ENCODE peak calls at places on chromosomes 1 and 21, in five cellular contexts. V, A, J, W and E are unnamed samples.

GRCh38 chr1:61290525-61290924 is 208.2 kb downstream of the NFIA start:
- DNase-seq in V (no peak), A (no peak), J (no peak), W (no peak), E (no peak)

GRCh38 chr1:218496561-218496960 is 151.4 kb downstream of the TGFB2 start:
- DNase-seq in V (peak), A (no peak), J (peak), W (no peak), E (no peak)

GRCh38 chr1:145992502-145992936 is 3.9 kb downstream of the TXNIP start:
- DNase-seq in V (no peak), A (no peak), J (no peak), W (no peak), E (no peak)

GRCh38 chr1:29786791-29787732 is 550.7 kb downstream of the PTPRU start:
- DNase-seq in V (no peak), A (no peak), J (no peak), W (no peak), E (peak)

GRCh38 chr1:102100666-102101065 is 103.9 kb upstream of the OLFM3 start:
- DNase-seq in V (no peak), A (no peak), J (no peak), W (no peak), E (no peak)

GRCh38 chr1:29706936-29707335 is 470.6 kb downstream of the PTPRU start:
- DNase-seq in V (no peak), A (peak), J (no peak), W (no peak), E (peak)

GRCh38 chr1:84836145-84836544 is 56.9 kb downstream of the LPAR3 start:
- DNase-seq in V (peak), A (no peak), J (no peak), W (no peak), E (no peak)

GRCh38 chr1:66253330-66253921 is 280.5 kb upstream of the SGIP1 start:
- DNase-seq in V (peak), A (peak), J (peak), W (peak), E (peak)

GRCh38 chr1:161676958-161677689 is 14.2 kb downstream of the FCGR2B start:
- DNase-seq in V (no peak), A (no peak), J (peak), W (no peak), E (no peak)

GRCh38 chr1:224454337-224455055 is 19.9 kb upstream of the WDR26 start:
- DNase-seq in V (no peak), A (peak), J (peak), W (no peak), E (no peak)

GRCh38 chr1:182064611-182065010 is 3.1 kb upstream of the ZNF648 start:
- DNase-seq in V (no peak), A (no peak), J (no peak), W (no peak), E (no peak)

GRCh38 chr1:234585333-234586055 is 24.5 kb downstream of the IRF2BP2 start:
- DNase-seq in V (no peak), A (no peak), J (no peak), W (no peak), E (no peak)

GRCh38 chr1:39955547-39956539 is 898 bp downstream of the MFSD2A start:
- DNase-seq in V (peak), A (no peak), J (no peak), W (peak), E (peak)

GRCh38 chr1:2380816-2381591 is 10.3 kb downstream of the MORN1 start:
- DNase-seq in V (no peak), A (no peak), J (no peak), W (no peak), E (no peak)

GRCh38 chr1:108845991-108846390 is 10.9 kb downstream of the AKNAD1 start:
- DNase-seq in V (no peak), A (no peak), J (no peak), W (no peak), E (no peak)

GRCh38 chr1:7831458-7831857 is 21.4 kb downstream of the UTS2 start:
- DNase-seq in V (no peak), A (no peak), J (no peak), W (no peak), E (no peak)

GRCh38 chr1:233520510-233521191 is 93.3 kb upstream of the KCNK1 start:
- DNase-seq in V (peak), A (no peak), J (no peak), W (no peak), E (no peak)

GRCh38 chr1:47786301-47786700 is 210.9 kb downstream of the TRABD2B start:
- DNase-seq in V (no peak), A (no peak), J (no peak), W (no peak), E (no peak)

GRCh38 chr1:47788761-47789160 is 208.4 kb downstream of the TRABD2B start:
- DNase-seq in V (no peak), A (no peak), J (no peak), W (no peak), E (no peak)

GRCh38 chr1:47785561-47786271 is 211.5 kb downstream of the TRABD2B start:
- DNase-seq in V (no peak), A (peak), J (peak), W (no peak), E (peak)

GRCh38 chr1:47785118-47785517 is 212.1 kb downstream of the TRABD2B start:
- DNase-seq in V (no peak), A (no peak), J (no peak), W (no peak), E (no peak)

GRCh38 chr1:47787560-47787959 is 209.6 kb downstream of the TRABD2B start:
- DNase-seq in V (no peak), A (no peak), J (no peak), W (no peak), E (no peak)
- TF ChIP-seq ZBTB33 in V (no peak), A (no peak), J (no peak), W (no peak), E (no peak)

DNA sequence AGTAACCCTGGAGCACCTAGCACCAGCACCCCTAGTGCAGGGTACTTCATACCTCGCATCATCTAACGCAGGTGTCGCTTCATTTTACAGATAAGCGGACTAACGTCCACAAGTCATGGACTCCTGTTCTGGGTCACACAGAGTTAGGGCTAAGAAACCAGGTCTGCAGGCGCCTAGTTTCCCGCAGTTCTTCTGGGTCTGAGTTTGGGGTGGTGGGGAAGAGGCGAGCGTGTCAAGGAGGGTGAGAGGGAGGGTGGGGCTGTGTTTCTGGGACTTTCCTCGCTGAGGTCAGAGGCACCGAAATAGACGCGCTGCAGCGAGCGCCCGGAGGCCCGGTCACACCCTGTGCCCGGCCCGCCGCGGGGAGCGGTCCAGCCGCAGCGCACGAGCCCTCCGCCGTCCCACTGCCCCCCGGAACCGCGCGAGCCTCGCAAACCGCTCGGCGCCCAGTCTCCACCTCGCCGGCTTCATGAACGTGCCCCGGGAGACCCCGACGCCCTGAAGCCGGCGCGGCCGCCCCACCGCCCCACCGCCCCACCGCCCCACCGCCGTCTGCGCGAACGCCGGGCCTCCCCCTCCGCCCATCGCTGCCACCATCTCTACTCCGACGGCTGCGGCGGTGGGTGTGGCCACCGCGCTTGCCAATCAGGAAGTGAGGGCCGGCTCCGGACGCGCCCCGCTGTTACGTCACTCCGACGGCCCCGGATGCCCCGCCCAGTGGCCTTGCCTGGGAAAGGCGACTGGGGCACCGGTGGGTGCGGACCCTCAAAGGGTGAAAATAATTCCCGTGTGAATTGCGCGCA is 12.3 kb downstream of the IFI6 start:
- DNase-seq in V (peak), A (peak), J (peak), W (peak), E (peak)
- TF ChIP-seq YY1 in V (no peak), A (peak), J (peak), W (peak), E (no peak)

GRCh38 chr1:110118636-110119396 is 6.6 kb downstream of the UBL4B start:
- DNase-seq in V (no peak), A (no peak), J (no peak), W (no peak), E (no peak)
- TF ChIP-seq ZBTB33 in V (no peak), A (no peak), J (no peak), W (no peak), E (no peak)

DNA sequence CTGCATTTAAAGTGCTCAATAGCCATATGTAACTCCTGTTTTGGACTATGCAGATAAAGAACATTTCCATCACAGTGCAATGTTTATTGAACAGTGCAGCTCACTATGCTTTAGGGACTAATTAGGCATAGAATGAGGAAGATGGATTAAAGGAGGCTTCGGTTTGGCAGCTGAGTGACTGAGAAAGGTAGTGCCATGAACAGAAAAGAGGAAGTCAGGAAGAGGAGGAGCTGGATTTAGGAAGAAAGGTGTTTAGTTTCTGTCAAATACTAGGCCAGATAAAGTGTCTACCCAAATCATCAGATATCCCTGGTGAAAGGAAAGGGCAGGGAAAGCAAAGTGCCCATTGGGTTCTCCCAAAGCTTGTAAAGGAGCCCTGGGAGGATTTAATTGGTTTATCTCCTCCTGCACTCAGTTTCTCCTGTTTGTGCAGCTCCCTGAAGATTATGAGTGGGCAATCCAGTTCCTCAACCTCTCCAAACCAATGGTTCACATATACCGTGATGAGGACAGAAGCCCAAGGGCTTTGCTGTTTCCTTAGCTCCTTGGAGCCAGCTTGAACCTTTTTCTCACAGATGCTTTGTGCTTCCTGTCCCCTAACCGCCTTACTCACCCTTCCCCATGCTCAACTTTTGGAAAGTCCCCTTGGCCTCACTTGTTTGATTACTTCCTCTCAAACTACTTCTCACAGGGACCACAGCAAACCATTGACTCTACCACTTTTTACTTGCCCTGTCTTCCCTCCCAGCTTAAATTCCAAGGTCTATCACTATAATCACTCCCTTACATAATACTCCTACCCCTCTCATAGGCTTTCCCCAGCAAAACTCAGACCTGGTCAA is 3.5 kb upstream of the RAP1A start:
- DNase-seq in V (no peak), A (no peak), J (no peak), W (peak), E (no peak)
- TF ChIP-seq YY1 in V (no peak), A (no peak), J (no peak), W (peak), E (no peak)

DNA sequence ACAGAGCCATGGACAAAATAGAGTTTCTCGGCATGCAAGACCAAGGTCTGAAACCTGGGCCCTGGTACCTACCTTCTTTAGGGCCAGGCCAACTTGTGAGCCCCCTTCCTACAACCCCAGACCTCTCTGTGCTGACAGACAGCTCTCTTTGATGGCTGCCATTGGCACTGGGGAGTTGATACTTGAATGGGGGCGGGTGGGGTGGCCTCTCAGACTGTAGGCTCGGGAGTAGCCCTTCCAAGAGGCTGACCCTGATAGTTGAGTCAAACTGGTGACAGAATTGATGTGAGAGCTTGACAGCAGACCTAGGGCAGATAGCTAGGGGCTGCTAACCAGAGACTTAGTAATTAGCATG is 44.7 kb upstream of the PSEN2 start:
- DNase-seq in V (no peak), A (no peak), J (no peak), W (no peak), E (no peak)
- TF ChIP-seq ZBTB33 in V (no peak), A (no peak), J (no peak), W (no peak), E (no peak)

GRCh38 chr1:172449012-172449584 is 5.2 kb upstream of the PIGC start:
- DNase-seq in V (no peak), A (no peak), J (peak), W (no peak), E (no peak)

GRCh38 chr1:172452536-172453159 is 8.8 kb upstream of the PIGC start:
- DNase-seq in V (no peak), A (peak), J (peak), W (no peak), E (no peak)

GRCh38 chr1:172450524-172450885 is 6.6 kb upstream of the PIGC start:
- DNase-seq in V (no peak), A (no peak), J (peak), W (no peak), E (no peak)

GRCh38 chr1:172449585-172450523 is 6.0 kb upstream of the PIGC start:
- DNase-seq in V (peak), A (peak), J (peak), W (no peak), E (peak)

GRCh38 chr1:172451002-172451443 is 7.2 kb upstream of the PIGC start:
- DNase-seq in V (no peak), A (peak), J (peak), W (no peak), E (no peak)
- TF ChIP-seq YY1 in V (no peak), A (no peak), J (no peak), W (no peak), E (no peak)

DNA sequence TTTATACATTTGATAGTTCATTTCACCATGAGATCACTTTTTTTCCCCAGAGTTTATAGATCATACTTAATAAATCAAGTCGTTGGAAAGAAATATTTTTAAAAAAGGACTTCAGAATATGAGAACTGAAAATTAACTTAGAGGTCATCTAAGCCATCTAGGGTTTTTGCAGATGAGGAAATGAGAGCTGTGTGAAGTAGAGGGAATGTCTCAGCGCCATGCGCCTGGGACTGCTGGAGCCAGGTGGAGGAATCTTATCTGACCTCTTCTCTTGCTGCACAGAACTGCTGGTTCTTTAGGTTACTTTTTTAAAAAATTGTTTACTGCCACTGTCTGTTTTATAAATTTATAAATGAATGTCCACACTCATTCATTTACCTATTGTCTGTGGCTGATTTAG is 11.5 kb downstream of the SH3BGR start:
- DNase-seq in V (no peak), A (no peak), J (no peak), W (no peak), E (no peak)
- TF ChIP-seq ZBTB33 in V (no peak), A (no peak), J (no peak), W (no peak), E (no peak)

DNA sequence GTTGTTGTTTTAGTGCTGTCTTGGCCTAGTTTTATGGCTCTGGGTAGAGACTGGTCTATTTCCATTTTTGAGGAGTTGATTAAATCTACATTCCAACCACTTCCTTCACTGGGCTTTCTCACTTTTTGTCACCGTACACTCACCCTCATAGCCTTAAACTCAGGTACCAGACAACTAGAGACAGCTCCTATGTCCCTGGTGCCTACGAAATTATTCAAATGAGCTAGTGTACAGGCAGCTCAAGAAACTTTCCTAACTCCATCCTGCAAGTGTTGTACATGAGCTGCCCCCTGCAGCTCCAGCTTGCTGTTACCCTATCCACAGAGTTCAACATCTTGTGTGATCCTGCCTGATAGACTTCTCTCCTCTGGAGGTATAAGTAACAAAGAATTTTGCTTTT is 704.8 kb upstream of the RGS18 start:
- DNase-seq in V (no peak), A (peak), J (no peak), W (no peak), E (no peak)
- TF ChIP-seq YY1 in V (no peak), A (no peak), J (no peak), W (no peak), E (no peak)